ENCODE peak calls at places on chromosome 14, in five cellular contexts. B is H9, S is neuronal stem cell, J is mesendoderm, N is H1. G is an unnamed sample.

GRCh38 chr14:56100556-56100955 is 17.7 kb upstream of the PELI2 start:
- DNase-seq in B (no peak), S (no peak), J (no peak), N (no peak), G (peak; percentile 53)

GRCh38 chr14:65210118-65210826 is 108.0 kb upstream of the MAX start:
- DNase-seq in B (no peak), S (no peak), J (no peak), N (no peak), G (peak; percentile 29)

GRCh38 chr14:56752428-56752827 is 57.9 kb downstream of the OTX2 start:
- DNase-seq in B (no peak), S (no peak), J (no peak), N (no peak), G (no peak)

GRCh38 chr14:31934767-31935266 is 142.3 kb upstream of the ARHGAP5 start:
- DNase-seq in B (peak; percentile 85), S (no peak), J (peak; percentile 89), N (no peak), G (peak; percentile 41)

GRCh38 chr14:103541944-103542544 is 13.0 kb downstream of the TRMT61A start:
- DNase-seq in B (no peak), S (no peak), J (peak; percentile 27), N (no peak), G (no peak)

GRCh38 chr14:91350813-91351507 is 66.7 kb downstream of the CCDC88C start:
- DNase-seq in B (no peak), S (no peak), J (no peak), N (no peak), G (no peak)

GRCh38 chr14:95320076-95320895 is 578 bp upstream of the CLMN start:
- DNase-seq in B (peak; percentile 51), S (peak; percentile 48), J (peak; percentile 30), N (no peak), G (no peak)

GRCh38 chr14:73795974-73796373 is 55.7 kb upstream of the PTGR2 start:
- DNase-seq in B (no peak), S (no peak), J (peak; percentile 80), N (no peak), G (peak; percentile 60)

GRCh38 chr14:51328942-51329350 is 88.9 kb downstream of the TMX1 start:
- DNase-seq in B (no peak), S (no peak), J (no peak), N (no peak), G (peak; percentile 69)

DNA sequence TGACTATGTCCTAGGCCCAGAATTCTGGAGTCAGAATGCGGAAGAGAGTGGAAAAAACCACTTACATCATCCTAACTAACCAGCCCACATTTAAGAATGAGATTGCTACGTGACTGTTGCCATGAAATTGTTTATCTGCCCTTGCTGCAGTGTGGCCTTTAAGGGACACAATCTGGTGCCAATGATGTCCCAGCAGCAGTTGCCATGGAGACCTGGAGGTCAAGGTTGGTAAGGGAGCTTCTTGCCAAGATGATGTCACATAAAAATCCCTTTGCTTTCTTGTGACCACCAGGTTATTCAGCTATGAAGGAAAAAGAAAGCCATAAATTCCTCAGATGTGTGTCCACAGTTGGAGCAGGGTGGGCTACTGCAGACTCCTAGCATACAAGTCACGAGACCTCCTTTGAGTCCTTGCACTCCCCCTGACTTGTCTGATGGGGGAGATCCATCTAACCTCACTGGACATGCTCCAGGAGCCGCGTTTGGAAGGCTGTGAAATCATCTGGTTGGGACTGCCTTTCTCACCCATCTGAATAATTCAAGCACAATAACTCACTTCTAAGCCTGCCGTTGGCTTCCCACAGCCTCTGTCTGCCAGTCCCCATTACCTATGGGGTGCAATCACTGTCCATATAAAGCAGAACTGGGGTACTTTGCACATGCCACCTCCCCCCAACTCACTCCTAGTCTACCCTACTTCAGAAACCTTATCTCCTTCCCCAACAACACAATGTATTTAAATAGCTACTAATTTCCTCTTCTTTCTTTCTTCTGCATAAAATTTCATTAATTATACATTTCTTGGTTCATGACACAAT is 165.6 kb downstream of the ZFP36L1 start:
- DNase-seq in B (no peak), S (no peak), J (peak; percentile 39), N (no peak), G (no peak)
- H3K79me1 ChIP-seq in B (no peaks in the 10 kb centered on the region), S (no peaks in the 10 kb centered on the region), J (no peaks in the 10 kb centered on the region), N (no peaks in the 10 kb centered on the region), G (no peaks in the 10 kb centered on the region)

DNA sequence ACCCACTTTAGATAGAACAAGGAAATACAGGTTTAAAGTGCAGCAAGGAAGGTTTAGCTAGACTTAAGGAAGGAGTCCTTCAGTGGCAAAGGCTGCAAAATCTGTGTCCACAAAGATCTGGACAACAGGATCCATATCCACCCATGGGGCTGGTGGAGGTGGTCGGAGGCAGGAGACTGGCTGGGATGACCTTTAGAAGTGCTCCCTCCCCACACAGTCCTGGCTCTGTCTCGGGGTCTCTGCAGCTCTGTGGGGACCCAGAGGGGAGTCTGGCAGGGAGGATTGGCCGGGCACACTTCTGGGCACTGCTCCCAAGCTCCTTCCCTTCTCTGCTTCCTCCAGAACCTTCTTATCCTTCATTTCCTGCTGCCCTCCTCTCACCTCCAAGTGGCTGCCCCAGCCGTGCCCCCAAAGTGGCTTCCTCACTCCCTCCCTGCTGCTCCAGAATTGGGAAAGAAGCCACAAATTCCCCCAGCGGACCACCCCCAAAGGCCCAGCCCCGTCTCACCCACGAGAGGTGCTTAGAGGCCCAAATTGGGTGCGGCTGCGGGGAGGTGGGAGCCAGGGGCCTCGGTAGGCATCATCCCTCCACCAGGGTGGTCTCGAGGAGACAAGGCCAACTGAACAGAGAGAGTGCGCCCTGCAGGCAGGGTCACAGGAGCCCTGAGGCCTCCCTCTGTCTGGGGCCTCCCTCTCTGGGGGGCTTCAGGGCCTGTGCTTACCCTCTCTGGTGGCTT is 21.9 kb upstream of the PGF start:
- DNase-seq in B (peak; percentile 21), S (no peak), J (no peak), N (no peak), G (no peak)
- H3K79me1 ChIP-seq in B (no peaks in the 10 kb centered on the region), S (no peaks in the 10 kb centered on the region), J (no peaks in the 10 kb centered on the region), N (no peaks in the 10 kb centered on the region), G (no peaks in the 10 kb centered on the region)

GRCh38 chr14:100446572-100446971 is 123.4 kb downstream of the SLC25A47 start:
- DNase-seq in B (peak; percentile 89), S (no peak), J (peak; percentile 91), N (peak; percentile 31), G (no peak)
- H3K79me1 ChIP-seq in B (no peaks in the 10 kb centered on the region), S (no peaks in the 10 kb centered on the region), J (no peaks in the 10 kb centered on the region), N (peaks cover 4% of the 10 kb centered on the region), G (peaks cover 25% of the 10 kb centered on the region)

DNA sequence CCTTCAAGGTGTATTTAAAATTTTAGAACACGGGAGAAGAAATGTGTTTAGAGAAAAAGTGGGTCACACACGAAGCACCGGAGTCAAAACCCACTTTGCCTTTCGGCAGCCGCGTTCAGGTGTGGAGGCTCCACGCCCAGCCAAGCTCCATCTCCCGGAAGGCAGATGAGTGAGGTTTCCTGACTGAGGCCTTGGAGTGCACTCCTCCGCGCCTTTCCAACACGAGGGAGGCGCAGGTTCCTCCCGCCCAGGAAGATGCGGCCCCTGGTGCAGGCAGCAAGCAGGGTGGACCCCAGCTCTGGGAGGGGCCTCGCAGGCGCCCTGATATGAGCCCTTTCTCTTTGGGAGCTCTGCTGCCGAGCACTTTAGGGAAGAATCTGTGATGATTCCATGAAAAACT is 22.5 kb downstream of the MTA1 start:
- DNase-seq in B (no peak), S (no peak), J (no peak), N (no peak), G (no peak)
- H3K79me1 ChIP-seq in B (peaks cover 2% of the 10 kb centered on the region), S (peaks cover 40% of the 10 kb centered on the region), J (peaks cover 30% of the 10 kb centered on the region), N (peaks cover 33% of the 10 kb centered on the region), G (peaks cover 8% of the 10 kb centered on the region)

GRCh38 chr14:50040905-50041465 is 75.4 kb downstream of the VCPKMT start:
- DNase-seq in B (no peak), S (no peak), J (no peak), N (no peak), G (no peak)
- H3K79me1 ChIP-seq in B (no peaks in the 10 kb centered on the region), S (no peaks in the 10 kb centered on the region), J (no peaks in the 10 kb centered on the region), N (no peaks in the 10 kb centered on the region), G (no peaks in the 10 kb centered on the region)

G was measured in IMR-90.